ENCODE peak calls at places on chromosome 16, in six cellular contexts. F is AG09319, S is BE2C, D is OCI-LY7, U is nucleus accumbens, Z is H1. W is an unnamed sample.

GRCh38 chr16:66324785-66325184 is 41.7 kb upstream of the CDH5 start:
- DNase-seq in F (no peak), S (peak; percentile 74), D (peak; percentile 21), U (peak; percentile 24), Z (peak; percentile 63), W (no peak)

GRCh38 chr16:67551972-67552371 is 10.4 kb upstream of the CTCF start:
- DNase-seq in F (no peak), S (no peak), D (no peak), U (no peak), Z (no peak), W (no peak)

GRCh38 chr16:24834459-24835335 is 11.1 kb upstream of the SLC5A11 start:
- DNase-seq in F (no peak), S (peak; percentile 41), D (peak; percentile 38), U (no peak), Z (peak; percentile 55), W (no peak)

GRCh38 chr16:67733734-67734470 is 14.8 kb upstream of the GFOD2 start:
- DNase-seq in F (no peak), S (no peak), D (no peak), U (no peak), Z (no peak), W (no peak)

GRCh38 chr16:88384222-88385111 is 1.7 kb downstream of the ZNF469 start:
- DNase-seq in F (no peak), S (peak; percentile 4), D (no peak), U (no peak), Z (no peak), W (no peak)

GRCh38 chr16:49834496-49835009 is 21.4 kb downstream of the ZNF423 start:
- DNase-seq in F (no peak), S (peak; percentile 85), D (no peak), U (peak; percentile 79), Z (peak; percentile 72), W (peak; percentile 38)

GRCh38 chr16:81593481-81593880 is 148.9 kb downstream of the CMIP start:
- DNase-seq in F (no peak), S (no peak), D (no peak), U (no peak), Z (no peak), W (no peak)

GRCh38 chr16:57801098-57801855 is 1.0 kb downstream of the KIFC3 start:
- DNase-seq in F (no peak), S (no peak), D (no peak), U (no peak), Z (no peak), W (no peak)

GRCh38 chr16:68778551-68779231 is 41.6 kb downstream of the CDH1 start:
- DNase-seq in F (no peak), S (no peak), D (no peak), U (no peak), Z (no peak), W (no peak)

GRCh38 chr16:1154887-1155331 is 2.0 kb downstream of the CACNA1H start:
- DNase-seq in F (no peak), S (no peak), D (no peak), U (no peak), Z (no peak), W (no peak)

GRCh38 chr16:324201-324450 is 28.4 kb downstream of the AXIN1 start:
- DNase-seq in F (no peak), S (no peak), D (no peak), U (no peak), Z (no peak), W (no peak)

GRCh38 chr16:66605177-66605999 is 884 bp downstream of the CMTM3 start:
- DNase-seq in F (no peak), S (peak; percentile 40), D (peak; percentile 38), U (no peak), Z (peak; percentile 66), W (no peak)

GRCh38 chr16:22257440-22257839 is 39.8 kb upstream of the POLR3E start:
- DNase-seq in F (no peak), S (no peak), D (no peak), U (no peak), Z (no peak), W (no peak)

W was measured in anterior cingulate cortex.